ENCODE peak calls at places on chromosome 12, in ten cellular contexts. E, F, I, P, Y, S, L, Q, G and U are unnamed samples. For H3K4me1, the result is how much of the 10 kb centered on the place peaks cover.

GRCh38 chr12:10540776-10541205 is 35.1 kb downstream of the EIF2S3B start:
- DNase-seq in E (no peak), F (no peak), I (no peak), P (no peak), Y (no peak), S (no peak), L (no peak), Q (no peak), G (no peak), U (no peak)

GRCh38 chr12:111363578-111363977 is 5.3 kb downstream of the PHETA1 start:
- DNase-seq in E (no peak), F (no peak), I (no peak), P (no peak), Y (no peak), S (no peak), L (no peak), Q (no peak), G (no peak), U (no peak)

GRCh38 chr12:96587691-96588090 is 98.3 kb downstream of the CFAP54 start:
- DNase-seq in E (no peak), F (no peak), I (no peak), P (no peak), Y (no peak), S (no peak), L (no peak), Q (no peak), G (no peak), U (no peak)

GRCh38 chr12:3046441-3047200 is 30.6 kb upstream of the TSPAN9 start:
- DNase-seq in E (no peak), F (no peak), I (no peak), P (no peak), Y (no peak), S (no peak), L (no peak), Q (no peak), G (peak), U (no peak)

GRCh38 chr12:131365821-131366260 is 345.0 kb upstream of the SFSWAP start:
- DNase-seq in E (no peak), F (no peak), I (no peak), P (no peak), Y (peak), S (no peak), L (no peak), Q (no peak), G (no peak), U (peak)

GRCh38 chr12:104413330-104413729 is 43.4 kb upstream of the CHST11 start:
- DNase-seq in E (no peak), F (no peak), I (no peak), P (no peak), Y (no peak), S (no peak), L (no peak), Q (no peak), G (no peak), U (no peak)

GRCh38 chr12:120155072-120155471 is 38.5 kb upstream of the RAB35 start:
- DNase-seq in E (no peak), F (no peak), I (no peak), P (no peak), Y (no peak), S (no peak), L (no peak), Q (no peak), G (no peak), U (no peak)

GRCh38 chr12:52156310-52156709 is 35.5 kb downstream of the KRT80 start:
- DNase-seq in E (no peak), F (no peak), I (no peak), P (no peak), Y (no peak), S (no peak), L (no peak), Q (no peak), G (no peak), U (no peak)

GRCh38 chr12:58847876-58848600 is 72.3 kb downstream of the LRIG3 start:
- DNase-seq in E (no peak), F (no peak), I (no peak), P (no peak), Y (no peak), S (no peak), L (no peak), Q (no peak), G (no peak), U (no peak)

GRCh38 chr12:102990419-102990818 is 32.9 kb downstream of the ASCL1 start:
- DNase-seq in E (no peak), F (no peak), I (no peak), P (no peak), Y (no peak), S (no peak), L (peak), Q (peak), G (no peak), U (no peak)

GRCh38 chr12:113136128-113136989 is 798 bp upstream of the RASAL1 start:
- DNase-seq in E (no peak), F (peak), I (no peak), P (peak), Y (no peak), S (no peak), L (peak), Q (peak), G (peak), U (no peak)

GRCh38 chr12:114744696-114745095 is 60.7 kb upstream of the TBX3 start:
- DNase-seq in E (no peak), F (no peak), I (no peak), P (no peak), Y (no peak), S (no peak), L (no peak), Q (no peak), G (no peak), U (peak)

GRCh38 chr12:4909734-4910501 is at the start of gene KCNA1:
- DNase-seq in E (no peak), F (no peak), I (no peak), P (no peak), Y (no peak), S (no peak), L (peak), Q (peak), G (no peak), U (peak)

GRCh38 chr12:8609061-8609570 is 3.5 kb downstream of the AICDA start:
- DNase-seq in E (no peak), F (peak), I (peak), P (no peak), Y (no peak), S (no peak), L (peak), Q (peak), G (no peak), U (no peak)

GRCh38 chr12:62716866-62717477 is 218.0 kb downstream of the PPM1H start:
- DNase-seq in E (no peak), F (no peak), I (no peak), P (no peak), Y (no peak), S (no peak), L (no peak), Q (no peak), G (no peak), U (no peak)

GRCh38 chr12:42475055-42475454 is 114.5 kb downstream of the PRICKLE1 start:
- DNase-seq in E (no peak), F (no peak), I (no peak), P (no peak), Y (no peak), S (no peak), L (no peak), Q (no peak), G (no peak), U (no peak)

GRCh38 chr12:101857043-101857558 is 20.3 kb upstream of the DRAM1 start:
- DNase-seq in E (no peak), F (no peak), I (no peak), P (no peak), Y (no peak), S (no peak), L (no peak), Q (no peak), G (no peak), U (no peak)

GRCh38 chr12:58639323-58639934 is 280.9 kb downstream of the LRIG3 start:
- DNase-seq in E (no peak), F (no peak), I (no peak), P (no peak), Y (no peak), S (no peak), L (no peak), Q (no peak), G (no peak), U (no peak)

GRCh38 chr12:9039397-9039977 is 50.1 kb downstream of the KLRG1 start:
- DNase-seq in E (peak), F (peak), I (peak), P (no peak), Y (no peak), S (no peak), L (peak), Q (peak), G (peak), U (no peak)

GRCh38 chr12:53036802-53037201 is 13.1 kb upstream of the TNS2 start:
- DNase-seq in E (no peak), F (no peak), I (no peak), P (no peak), Y (no peak), S (no peak), L (no peak), Q (no peak), G (no peak), U (no peak)

GRCh38 chr12:54026640-54027441 is 1.4 kb upstream of the HOXC6 start:
- DNase-seq in E (no peak), F (no peak), I (no peak), P (no peak), Y (no peak), S (no peak), L (no peak), Q (no peak), G (no peak), U (no peak)

GRCh38 chr12:55717397-55718007 is 1.7 kb downstream of the BLOC1S1 start:
- DNase-seq in E (no peak), F (no peak), I (no peak), P (no peak), Y (no peak), S (no peak), L (no peak), Q (no peak), G (no peak), U (no peak)

GRCh38 chr12:4499186-4499585 is 39.5 kb upstream of the RAD51AP1 start:
- DNase-seq in E (no peak), F (no peak), I (no peak), P (no peak), Y (no peak), S (no peak), L (no peak), Q (no peak), G (no peak), U (no peak)

GRCh38 chr12:88501976-88502938 is 78.0 kb downstream of the KITLG start:
- DNase-seq in E (peak), F (no peak), I (no peak), P (no peak), Y (no peak), S (no peak), L (no peak), Q (no peak), G (no peak), U (no peak)

GRCh38 chr12:121128908-121129704 is 3.6 kb upstream of the P2RX7 start:
- DNase-seq in E (peak), F (no peak), I (peak), P (peak), Y (peak), S (no peak), L (peak), Q (peak), G (peak), U (peak)

GRCh38 chr12:111927346-111927745 is 85.3 kb downstream of the MAPKAPK5 start:
- DNase-seq in E (no peak), F (no peak), I (no peak), P (no peak), Y (no peak), S (no peak), L (no peak), Q (no peak), G (no peak), U (no peak)

GRCh38 chr12:117101953-117102833 is 3.0 kb upstream of the TESC start:
- DNase-seq in E (no peak), F (no peak), I (no peak), P (no peak), Y (no peak), S (no peak), L (no peak), Q (no peak), G (no peak), U (no peak)

GRCh38 chr12:4383304-4383865 is 3.9 kb upstream of the FGF23 start:
- DNase-seq in E (no peak), F (no peak), I (peak), P (no peak), Y (no peak), S (no peak), L (peak), Q (peak), G (peak), U (no peak)

GRCh38 chr12:3680919-3681594 is 71.9 kb downstream of the CRACR2A start:
- DNase-seq in E (peak), F (no peak), I (no peak), P (peak), Y (no peak), S (peak), L (peak), Q (no peak), G (no peak), U (no peak)

GRCh38 chr12:125184213-125184952 is 119.1 kb downstream of the AACS start:
- DNase-seq in E (no peak), F (no peak), I (no peak), P (peak), Y (no peak), S (no peak), L (no peak), Q (no peak), G (no peak), U (no peak)

GRCh38 chr12:108567388-108567787 is 5.0 kb downstream of the ISCU start:
- DNase-seq in E (no peak), F (no peak), I (no peak), P (no peak), Y (no peak), S (no peak), L (no peak), Q (no peak), G (no peak), U (no peak)

GRCh38 chr12:88445715-88446393 is 134.4 kb downstream of the KITLG start:
- DNase-seq in E (no peak), F (no peak), I (no peak), P (no peak), Y (no peak), S (no peak), L (no peak), Q (no peak), G (no peak), U (no peak)

GRCh38 chr12:122754790-122755189 is 2.2 kb downstream of the DENR start:
- DNase-seq in E (no peak), F (no peak), I (no peak), P (no peak), Y (no peak), S (no peak), L (no peak), Q (no peak), G (no peak), U (no peak)

GRCh38 chr12:64780531-64781373 is 21.5 kb upstream of the GNS start:
- DNase-seq in E (peak), F (no peak), I (no peak), P (peak), Y (no peak), S (no peak), L (peak), Q (peak), G (peak), U (peak)

GRCh38 chr12:58323676-58324075 is 382.3 kb downstream of the ATP23 start:
- DNase-seq in E (no peak), F (no peak), I (no peak), P (no peak), Y (no peak), S (no peak), L (no peak), Q (no peak), G (no peak), U (no peak)

GRCh38 chr12:70251226-70251625 is 8.0 kb downstream of the CNOT2 start:
- DNase-seq in E (no peak), F (no peak), I (no peak), P (no peak), Y (no peak), S (no peak), L (no peak), Q (peak), G (no peak), U (no peak)

GRCh38 chr12:124927325-124928094 is 13.1 kb upstream of the UBC start:
- DNase-seq in E (peak), F (peak), I (peak), P (peak), Y (peak), S (no peak), L (peak), Q (peak), G (peak), U (peak)

GRCh38 chr12:50032516-50033316 is 7.4 kb upstream of the RACGAP1 start:
- DNase-seq in E (no peak), F (no peak), I (no peak), P (peak), Y (no peak), S (no peak), L (peak), Q (peak), G (peak), U (peak)

GRCh38 chr12:54294152-54294913 is 6.5 kb downstream of the NFE2 start:
- DNase-seq in E (no peak), F (no peak), I (peak), P (peak), Y (no peak), S (no peak), L (peak), Q (peak), G (peak), U (no peak)

GRCh38 chr12:75863475-75863874 is 168.1 kb downstream of the PHLDA1 start:
- DNase-seq in E (no peak), F (no peak), I (no peak), P (no peak), Y (no peak), S (no peak), L (no peak), Q (no peak), G (no peak), U (no peak)

GRCh38 chr12:75859868-75860267 is 171.7 kb downstream of the PHLDA1 start:
- DNase-seq in E (no peak), F (no peak), I (no peak), P (no peak), Y (no peak), S (no peak), L (no peak), Q (no peak), G (no peak), U (no peak)

GRCh38 chr12:75862692-75863471 is 168.7 kb downstream of the PHLDA1 start:
- DNase-seq in E (no peak), F (peak), I (peak), P (no peak), Y (no peak), S (no peak), L (no peak), Q (no peak), G (no peak), U (no peak)

GRCh38 chr12:75868501-75868900 is 163.1 kb downstream of the PHLDA1 start:
- DNase-seq in E (peak), F (no peak), I (no peak), P (no peak), Y (no peak), S (no peak), L (no peak), Q (no peak), G (no peak), U (no peak)

GRCh38 chr12:75865315-75865714 is 166.3 kb downstream of the PHLDA1 start:
- DNase-seq in E (no peak), F (no peak), I (no peak), P (no peak), Y (no peak), S (no peak), L (no peak), Q (no peak), G (no peak), U (no peak)
- TF ChIP-seq POLR2AphosphoS5 in E (no peak), F (no peak), I (no peak), P (no peak), Y (no peak), S (no peak), L (no peak), Q (no peak), G (no peak), U (no peak)

GRCh38 chr12:84599539-84599938 is 313.1 kb downstream of the SLC6A15 start:
- DNase-seq in E (no peak), F (peak), I (no peak), P (no peak), Y (no peak), S (no peak), L (no peak), Q (peak), G (no peak), U (no peak)

GRCh38 chr12:84601483-84601882 is 311.1 kb downstream of the SLC6A15 start:
- DNase-seq in E (no peak), F (no peak), I (no peak), P (no peak), Y (no peak), S (no peak), L (no peak), Q (peak), G (no peak), U (no peak)

GRCh38 chr12:84594157-84594556 is 318.4 kb downstream of the SLC6A15 start:
- DNase-seq in E (no peak), F (no peak), I (no peak), P (no peak), Y (no peak), S (no peak), L (no peak), Q (no peak), G (no peak), U (no peak)

DNA sequence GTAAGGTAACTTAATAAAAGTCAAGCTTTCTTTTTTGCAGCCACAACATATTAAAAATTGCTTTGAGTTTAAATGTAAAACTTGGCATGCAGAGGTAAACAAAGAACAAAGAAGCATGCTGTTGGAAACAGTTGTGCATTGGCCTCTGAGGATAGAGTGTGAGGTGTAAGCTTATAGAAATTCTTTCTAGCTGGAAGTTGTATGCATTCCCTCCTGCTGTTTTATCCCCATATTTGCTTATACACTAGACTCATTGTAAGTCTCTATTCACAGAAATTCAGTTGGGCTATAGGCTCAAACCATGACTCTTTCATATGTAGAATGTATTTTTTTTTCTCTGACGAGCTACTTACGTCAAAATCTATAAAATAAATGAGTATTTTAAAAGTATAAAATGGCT is 316.3 kb downstream of the SLC6A15 start:
- DNase-seq in E (no peak), F (no peak), I (no peak), P (no peak), Y (no peak), S (no peak), L (no peak), Q (peak), G (no peak), U (no peak)
- H3K4me1 ChIP-seq in E (under half), F (under half), I (under half), P (under half), Y (under half), S (under half), L (under half), Q (under half), G (under half), U (under half)

GRCh38 chr12:46358791-46359666 is 13.5 kb downstream of the SLC38A2 start:
- DNase-seq in E (no peak), F (no peak), I (no peak), P (no peak), Y (no peak), S (no peak), L (no peak), Q (peak), G (no peak), U (no peak)
- TF ChIP-seq POLR2AphosphoS5 in E (no peak), F (peak), I (peak), P (no peak), Y (no peak), S (no peak), L (peak), Q (peak), G (peak), U (no peak)

DNA sequence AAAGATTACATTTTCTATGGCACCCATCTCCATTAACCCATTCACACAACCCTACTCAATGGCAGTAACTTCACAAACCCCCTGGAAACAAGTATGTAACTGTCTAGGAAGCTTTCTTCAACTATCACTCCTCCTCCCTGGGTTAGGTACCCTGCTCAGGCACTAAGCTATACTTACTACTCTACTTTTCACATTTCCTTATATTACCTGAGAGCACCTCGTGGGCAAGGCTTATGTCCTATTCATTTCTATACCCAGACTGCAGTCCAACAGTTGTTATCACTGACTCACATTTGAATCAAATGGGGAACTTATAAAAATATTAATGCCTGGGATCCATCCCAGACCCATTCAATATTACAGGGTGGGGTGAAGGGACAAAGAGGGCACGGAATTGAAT is 4.6 kb downstream of the PAWR start:
- DNase-seq in E (no peak), F (no peak), I (no peak), P (no peak), Y (no peak), S (no peak), L (no peak), Q (no peak), G (no peak), U (no peak)
- H3K4me1 ChIP-seq in E (under half), F (half or more), I (under half), P (under half), Y (under half), S (under half), L (under half), Q (half or more), G (under half), U (under half)